ENCODE peak calls at places on chromosomes 3 and 15, in four cellular contexts. L, G, J and F are unnamed samples.

GRCh38 chr3:12345584-12346494 is 57.0 kb downstream of the PPARG start:
- DNase-seq in L (no peak), G (no peak), J (no peak), F (no peak)

GRCh38 chr3:123202451-123202850 is 708 bp downstream of the SEC22A start:
- DNase-seq in L (no peak), G (no peak), J (peak), F (no peak)

GRCh38 chr3:13104511-13104910 is 31.3 kb upstream of the IQSEC1 start:
- DNase-seq in L (no peak), G (no peak), J (no peak), F (no peak)

GRCh38 chr15:24054547-24055245 is 367.6 kb upstream of the NDN start:
- DNase-seq in L (no peak), G (no peak), J (no peak), F (no peak)

GRCh38 chr15:29403778-29404177 is 134.2 kb upstream of the NSMCE3 start:
- DNase-seq in L (no peak), G (no peak), J (peak), F (peak)

GRCh38 chr3:156317457-156317856 is 197.1 kb downstream of the KCNAB1 start:
- DNase-seq in L (no peak), G (no peak), J (peak), F (no peak)

GRCh38 chr15:65361708-65362459 is 15.9 kb downstream of the IGDCC3 start:
- DNase-seq in L (no peak), G (no peak), J (no peak), F (peak)

GRCh38 chr3:71658131-71658530 is 67.1 kb downstream of the EIF4E3 start:
- DNase-seq in L (peak), G (no peak), J (no peak), F (no peak)

GRCh38 chr3:149767720-149768119 is 15.4 kb upstream of the COMMD2 start:
- DNase-seq in L (no peak), G (no peak), J (no peak), F (no peak)

GRCh38 chr3:155772801-155773200 is 27.9 kb upstream of the PLCH1 start:
- DNase-seq in L (no peak), G (no peak), J (no peak), F (no peak)

GRCh38 chr3:15205482-15205933 is 538 bp upstream of the CAPN7 start:
- DNase-seq in L (no peak), G (no peak), J (no peak), F (no peak)

GRCh38 chr3:50272911-50273688 is 4.2 kb downstream of the SEMA3B start:
- DNase-seq in L (no peak), G (peak), J (peak), F (peak)

GRCh38 chr3:37301980-37302379 is 127.6 kb upstream of the LRRFIP2 start:
- DNase-seq in L (no peak), G (no peak), J (no peak), F (peak)